ENCODE peak calls at places on chromosome 10, in six cellular contexts. O, S, U, B, H and G are unnamed samples. For H3K27me3, the result is how much of the 10 kb centered on the place peaks cover.

GRCh38 chr10:24873281-24873683 is 79.1 kb downstream of the PRTFDC1 start:
- DNase-seq in O (peak), S (no peak), U (peak), B (peak), H (no peak), G (no peak)

GRCh38 chr10:8034666-8035640 is 19.5 kb upstream of the GATA3 start:
- DNase-seq in O (no peak), S (no peak), U (no peak), B (no peak), H (no peak), G (no peak)

GRCh38 chr10:71136036-71136690 is 76.2 kb upstream of the UNC5B start:
- DNase-seq in O (no peak), S (no peak), U (no peak), B (no peak), H (no peak), G (no peak)

GRCh38 chr10:124493191-124493936 is 31.7 kb downstream of the LHPP start:
- DNase-seq in O (no peak), S (no peak), U (no peak), B (no peak), H (no peak), G (no peak)

GRCh38 chr10:119178371-119179119 is at the start of gene PRDX3:
- DNase-seq in O (peak), S (peak), U (peak), B (no peak), H (peak), G (peak)

GRCh38 chr10:127881262-127881661 is 11.5 kb downstream of the CLRN3 start:
- DNase-seq in O (peak), S (peak), U (no peak), B (no peak), H (no peak), G (no peak)

GRCh38 chr10:5942471-5942870 is 34.9 kb downstream of the IL15RA start:
- DNase-seq in O (no peak), S (peak), U (no peak), B (no peak), H (no peak), G (peak)

GRCh38 chr10:34721201-34721840 is 93.8 kb downstream of the PARD3 start:
- DNase-seq in O (no peak), S (no peak), U (peak), B (no peak), H (no peak), G (no peak)

GRCh38 chr10:46048152-46048551 is 2.1 kb upstream of the MSMB start:
- DNase-seq in O (no peak), S (no peak), U (no peak), B (no peak), H (no peak), G (no peak)

GRCh38 chr10:35608317-35608672 is 3.2 kb downstream of the GJD4 start:
- DNase-seq in O (no peak), S (no peak), U (no peak), B (no peak), H (no peak), G (peak)

GRCh38 chr10:10849306-10849705 is 168.4 kb upstream of the CELF2 start:
- DNase-seq in O (no peak), S (no peak), U (peak), B (no peak), H (no peak), G (no peak)

GRCh38 chr10:56449770-56450169 is 88.7 kb upstream of the ZWINT start:
- DNase-seq in O (no peak), S (no peak), U (no peak), B (no peak), H (peak), G (no peak)

GRCh38 chr10:4851846-4852245 is 25.8 kb downstream of the AKR1E2 start:
- DNase-seq in O (no peak), S (peak), U (peak), B (no peak), H (no peak), G (peak)

GRCh38 chr10:80187465-80188409 is 17.6 kb downstream of the ANXA11 start:
- DNase-seq in O (peak), S (no peak), U (no peak), B (no peak), H (peak), G (no peak)

GRCh38 chr10:59126277-59126676 is 50.2 kb upstream of the PHYHIPL start:
- DNase-seq in O (no peak), S (no peak), U (peak), B (no peak), H (no peak), G (no peak)

DNA sequence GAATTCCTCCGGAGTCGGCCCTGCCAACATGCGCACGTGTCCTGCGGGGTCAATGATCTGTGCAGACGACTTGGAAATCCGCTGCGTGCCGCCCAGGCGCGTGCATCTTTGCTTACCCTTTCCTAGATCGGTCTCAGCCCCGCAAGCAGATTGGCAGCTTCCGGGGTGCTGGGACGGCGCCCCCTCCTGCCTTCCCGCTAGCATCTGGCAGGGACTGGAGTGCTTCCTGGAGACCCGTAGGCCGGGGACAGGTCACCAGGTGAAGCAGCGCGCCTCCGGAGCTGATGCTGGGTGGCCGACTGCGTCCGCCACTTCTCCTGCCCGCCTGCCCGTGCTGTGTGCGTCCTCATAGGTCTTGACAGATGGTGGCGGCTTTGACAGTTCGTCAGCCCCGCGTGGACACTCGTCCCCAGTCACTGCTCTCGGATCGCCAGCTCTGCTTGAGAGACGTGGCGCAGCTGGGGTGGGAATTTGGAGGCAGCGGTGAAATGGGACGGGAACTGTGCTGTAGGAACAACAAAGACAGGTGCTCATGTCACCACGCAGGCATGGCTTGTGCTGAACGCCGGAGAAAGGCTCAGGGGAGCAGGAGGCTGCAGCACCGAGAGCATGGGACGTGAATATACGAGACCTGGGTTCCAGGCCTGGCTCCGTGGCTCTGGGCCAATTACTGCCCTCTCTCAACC is 21.9 kb upstream of the KCNK18 start:
- DNase-seq in O (no peak), S (peak), U (no peak), B (no peak), H (no peak), G (peak)
- H3K27me3 ChIP-seq in O (under half), S (under half), U (half or more), B (under half), H (under half), G (under half)

DNA sequence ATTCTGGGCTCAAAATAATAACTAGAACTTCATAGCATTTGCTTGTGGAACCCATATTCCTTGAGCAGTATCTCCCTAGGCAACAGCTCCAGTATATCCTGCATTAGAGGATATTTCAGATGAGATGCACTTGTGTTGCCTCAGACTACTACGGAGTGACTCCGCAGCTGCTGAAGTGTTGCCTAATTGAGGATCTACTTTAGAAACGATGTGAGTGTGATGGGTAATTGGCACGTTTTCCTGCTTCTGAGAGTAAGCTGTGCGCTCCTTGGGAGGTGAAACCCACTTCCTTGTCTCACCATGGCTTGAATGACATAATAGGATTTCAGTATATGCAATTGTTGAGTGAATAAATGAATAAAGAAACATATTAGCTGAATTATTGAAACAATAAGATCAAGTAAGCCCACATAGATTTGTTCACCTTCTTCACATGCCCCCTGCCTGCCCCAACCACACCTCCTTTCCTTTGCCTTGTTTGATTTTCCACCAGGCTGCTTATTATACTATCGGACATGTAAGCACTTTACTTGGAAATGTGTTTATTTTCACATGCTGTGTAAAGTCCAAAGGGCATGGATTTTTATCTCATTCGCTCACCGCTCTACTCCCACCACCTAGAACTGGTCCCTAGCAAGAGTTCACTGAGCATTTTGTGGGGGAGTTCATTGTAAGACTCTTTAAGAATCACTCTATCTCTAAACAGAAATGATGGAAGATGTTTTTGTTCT is 303.8 kb downstream of the KCNMA1 start:
- DNase-seq in O (peak), S (peak), U (no peak), B (peak), H (no peak), G (no peak)
- H3K27ac ChIP-seq in O (no peak), S (peak), U (no peak), B (no peak), H (no peak), G (no peak)

GRCh38 chr10:17429490-17429889 is 24.9 kb downstream of the ST8SIA6 start:
- DNase-seq in O (no peak), S (no peak), U (no peak), B (no peak), H (no peak), G (no peak)
- H3K4me3 ChIP-seq in O (no peak), S (no peak), U (no peak), B (no peak), H (no peak), G (no peak)

DNA sequence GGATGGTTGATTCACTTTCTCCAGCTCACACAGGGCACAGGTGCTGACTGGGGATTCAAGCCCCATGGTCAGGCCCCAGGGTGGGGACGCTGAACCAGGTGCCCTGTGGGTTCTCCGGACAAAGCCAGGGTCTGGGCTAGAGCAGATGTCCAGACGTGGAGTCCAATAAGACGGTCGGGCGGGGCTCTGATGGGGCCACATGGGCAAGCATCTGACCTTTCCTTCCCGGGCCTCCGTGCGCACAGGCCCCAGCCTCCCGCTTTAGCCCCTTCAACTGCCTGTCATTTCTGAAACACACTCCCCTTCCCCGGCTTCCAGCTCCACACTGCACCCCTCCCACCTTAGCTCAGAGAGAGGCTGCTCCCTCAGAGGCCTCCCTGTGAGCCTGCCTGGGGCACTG is 153.0 kb upstream of the PPP2R2D start:
- DNase-seq in O (no peak), S (no peak), U (no peak), B (no peak), H (no peak), G (no peak)
- H3K27me3 ChIP-seq in O (under half), S (under half), U (under half), B (under half), H (under half), G (under half)

DNA sequence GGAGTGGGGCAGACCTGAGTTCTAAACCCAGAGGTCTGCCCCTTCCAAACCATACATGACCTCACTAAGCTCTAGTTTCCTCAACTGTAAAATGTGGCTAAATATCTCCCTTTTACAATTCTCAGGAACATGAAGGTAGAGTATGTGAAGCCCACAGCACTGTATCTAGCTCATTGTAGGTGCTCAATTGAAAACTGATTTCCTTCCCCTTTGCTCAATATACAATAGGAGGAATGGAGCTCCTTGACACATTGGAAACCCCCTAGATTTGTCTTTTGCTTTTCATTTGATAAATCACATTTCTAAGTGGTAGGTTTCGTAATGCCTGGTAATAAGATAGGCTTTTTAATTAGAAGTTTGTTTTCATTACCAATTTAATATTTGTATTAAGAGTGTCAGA is 153.3 kb downstream of the ARID5B start:
- DNase-seq in O (no peak), S (no peak), U (no peak), B (no peak), H (no peak), G (no peak)
- H3K27ac ChIP-seq in O (no peak), S (no peak), U (no peak), B (no peak), H (no peak), G (peak)

DNA sequence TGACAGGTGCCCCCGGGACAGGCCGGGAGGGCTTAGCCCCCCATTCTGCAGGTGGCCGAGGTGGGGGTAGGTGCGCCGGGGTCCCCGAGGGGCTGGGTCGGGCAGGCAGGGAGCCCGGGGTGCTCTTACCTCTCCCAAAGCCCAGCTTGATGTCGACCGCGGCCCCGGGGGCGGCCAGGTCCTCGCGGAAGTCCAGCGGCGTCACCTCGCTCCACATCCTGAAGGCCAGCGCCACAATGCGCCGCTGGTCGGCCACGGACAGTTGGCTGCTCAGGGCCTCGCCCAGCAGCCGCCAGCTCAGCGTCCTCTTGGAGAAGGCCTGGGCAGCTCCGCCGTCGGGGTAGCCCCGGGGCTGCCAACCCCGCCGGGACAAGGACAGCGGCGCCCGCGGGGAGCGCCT is 1.9 kb downstream of the MMP21 start:
- DNase-seq in O (no peak), S (no peak), U (peak), B (no peak), H (no peak), G (no peak)
- H3K4me3 ChIP-seq in O (no peak), S (no peak), U (no peak), B (no peak), H (no peak), G (no peak)